ENCODE peak calls at places on chromosomes 1 and 21, in five cellular contexts. N is Calu3, H is WTC11, Z is HFFc6, W is astrocyte of the cerebellum. R is an unnamed sample.

GRCh38 chr1:231628207-231628876 is 1.8 kb downstream of the DISC1 start:
- DNase-seq in W (no peak), Z (peak; percentile 26), N (no peak), H (no peak), R (no peak)

GRCh38 chr1:163168053-163168452 is 34.7 kb downstream of the RGS5 start:
- DNase-seq in N (peak; percentile 31), W (peak; percentile 94), H (no peak), Z (peak; percentile 96), R (no peak)

GRCh38 chr1:107919953-107920352 is 45.0 kb downstream of the VAV3 start:
- DNase-seq in H (no peak), W (no peak), Z (no peak), N (no peak), R (no peak)

GRCh38 chr21:18117116-18117515 is 127.5 kb upstream of the CHODL start:
- DNase-seq in Z (no peak), W (no peak), N (no peak), H (no peak), R (no peak)

GRCh38 chr1:83802023-83802422 is 196.9 kb downstream of the TTLL7 start:
- DNase-seq in W (no peak), Z (no peak), H (no peak), N (no peak), R (no peak)

GRCh38 chr21:34594566-34595234 is 20.2 kb downstream of the RCAN1 start:
- DNase-seq in H (no peak), N (no peak), W (no peak), Z (no peak), R (no peak)

GRCh38 chr1:19315378-19316206 is 3.5 kb downstream of the SLC66A1 start:
- DNase-seq in N (no peak), Z (peak; percentile 27), W (no peak), H (no peak), R (no peak)

GRCh38 chr1:109243860-109244552 is 5.3 kb upstream of the CELSR2 start:
- DNase-seq in N (no peak), Z (no peak), W (no peak), H (no peak), R (no peak)

GRCh38 chr1:46453449-46453848 is 36.2 kb upstream of the DMBX1 start:
- DNase-seq in Z (no peak), H (no peak), W (no peak), N (no peak), R (no peak)

GRCh38 chr1:205939690-205940330 is 3.4 kb downstream of the SLC26A9 start:
- DNase-seq in Z (no peak), W (no peak), H (peak; percentile 79), N (peak; percentile 63), R (peak; percentile 33)

GRCh38 chr1:247487057-247487456 is 29.2 kb upstream of the OR2B11 start:
- DNase-seq in H (no peak), Z (peak; percentile 42), W (peak; percentile 13), N (peak; percentile 10), R (peak; percentile 6)

GRCh38 chr1:154714638-154715037 is 106.7 kb upstream of the ADAR start:
- DNase-seq in Z (peak; percentile 35), N (peak; percentile 72), H (no peak), W (no peak), R (peak; percentile 20)

GRCh38 chr1:27057801-27058647 is 45.4 kb upstream of the TENT5B start:
- DNase-seq in H (peak; percentile 68), N (no peak), Z (no peak), W (no peak), R (peak; percentile 27)

GRCh38 chr1:225746361-225747179 is 31.1 kb upstream of the SRP9 start:
- DNase-seq in N (peak; percentile 81), Z (peak; percentile 83), H (peak; percentile 75), W (peak; percentile 95), R (peak; percentile 29)

GRCh38 chr1:110440877-110441276 is 10.1 kb upstream of the PROK1 start:
- DNase-seq in W (no peak), Z (peak; percentile 23), H (no peak), N (peak; percentile 43), R (no peak)

GRCh38 chr1:183804916-183805734 is at the start of gene RGL1:
- DNase-seq in W (peak; percentile 41), H (peak; percentile 31), Z (peak; percentile 55), N (peak; percentile 64), R (peak; percentile 71)

GRCh38 chr1:58896211-58897183 is 112.7 kb upstream of the JUN start:
- DNase-seq in Z (no peak), N (peak; percentile 62), H (no peak), W (no peak), R (no peak)

GRCh38 chr1:87221008-87221407 is 107.7 kb upstream of the LMO4 start:
- DNase-seq in N (no peak), H (no peak), Z (no peak), W (no peak), R (no peak)

GRCh38 chr1:162056043-162056442 is 13.4 kb upstream of the NOS1AP start:
- DNase-seq in N (peak; percentile 81), Z (peak; percentile 67), H (peak; percentile 85), W (peak; percentile 62), R (peak; percentile 70)

GRCh38 chr1:30744060-30744756 is 13.4 kb downstream of the LAPTM5 start:
- DNase-seq in H (no peak), N (no peak), W (no peak), Z (peak; percentile 47), R (no peak)

GRCh38 chr1:223829678-223830077 is 16.1 kb downstream of the TP53BP2 start:
- DNase-seq in Z (no peak), H (no peak), W (no peak), N (no peak), R (no peak)

GRCh38 chr1:172117800-172118199 is 276.5 kb downstream of the DNM3 start:
- DNase-seq in N (no peak), W (peak; percentile 50), H (no peak), Z (no peak), R (no peak)

GRCh38 chr1:76006234-76006633 is 68.3 kb upstream of the ST6GALNAC3 start:
- DNase-seq in H (no peak), W (peak; percentile 55), Z (peak; percentile 36), N (no peak), R (no peak)

GRCh38 chr1:63802109-63802508 is 28.3 kb downstream of the ROR1 start:
- DNase-seq in H (no peak), W (no peak), Z (no peak), N (no peak), R (no peak)
- TF ChIP-seq CTCF in H (no peak), W (no peak), Z (no peak), N (no peak), R (no peak)

DNA sequence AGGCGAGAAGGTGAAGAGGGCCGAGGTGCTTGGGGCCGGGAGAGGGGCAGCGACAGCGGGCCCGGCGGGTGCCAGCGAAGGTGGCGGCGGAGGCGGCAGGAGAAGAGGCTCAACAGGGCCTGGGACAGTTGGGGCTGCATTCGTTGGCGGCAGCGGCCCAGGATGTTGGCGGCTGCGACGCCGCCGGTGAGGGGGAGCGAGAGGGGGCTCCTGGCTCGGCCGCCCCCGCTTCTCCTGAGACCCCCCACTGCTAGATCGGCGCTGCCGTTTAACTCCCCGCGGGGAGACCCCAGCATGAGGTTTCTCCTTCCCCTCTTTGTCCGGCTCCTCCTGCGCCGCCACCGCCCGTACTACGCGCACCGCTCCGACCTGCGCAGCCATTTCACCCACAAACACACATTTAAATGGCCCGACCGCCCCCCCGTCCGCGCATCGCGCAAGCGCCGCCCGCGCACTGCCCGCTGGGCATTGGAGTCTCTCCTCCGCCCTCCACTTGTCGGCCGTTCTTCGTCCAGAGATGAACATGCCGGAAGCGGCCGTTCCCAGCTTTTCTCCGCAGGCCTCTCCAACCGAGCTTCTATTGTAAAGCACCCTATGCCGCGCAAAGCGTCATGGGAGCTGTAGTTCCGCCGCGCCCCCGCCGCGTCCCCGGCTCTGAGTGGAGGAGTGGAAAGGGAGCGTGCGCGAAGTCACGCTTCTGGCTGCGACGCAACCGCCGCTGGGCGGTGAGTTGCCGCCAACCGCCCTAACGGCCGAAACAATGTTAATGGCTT is at the start of gene RSBN1:
- DNase-seq in Z (peak; percentile 100), W (peak; percentile 98), H (peak; percentile 98), N (peak; percentile 94), R (peak; percentile 96)
- TF ChIP-seq CTCF in Z (no peak), W (no peak), H (no peak), N (no peak), R (no peak)

GRCh38 chr1:91404151-91405012 is at the start of gene HFM1:
- DNase-seq in Z (peak; percentile 16), N (peak; percentile 64), H (peak; percentile 85), W (peak; percentile 37), R (peak; percentile 88)
- TF ChIP-seq CTCF in Z (no peak), N (no peak), H (no peak), W (no peak), R (no peak)

GRCh38 chr21:40166291-40166843 is 299.1 kb downstream of the PCP4 start:
- DNase-seq in Z (peak; percentile 37), H (no peak), N (no peak), W (peak; percentile 77), R (no peak)
- TF ChIP-seq CTCF in Z (peak; percentile 24), H (no peak), N (no peak), W (peak; percentile 62), R (no peak)

R was measured in nephron progenitor cell.